ENCODE peak calls at places on chromosomes 3 and 15, in four cellular contexts. One of them, this sample, is unnamed.
A peak's percentile ranks its signal among the peaks of the same experiment; 100 is the strongest.

GRCh38 chr3:86828751-86829150 is 162.2 kb downstream of the VGLL3 start:
- DNase-seq in brain microvascular endothelial cell: no peak
- DNase-seq in tibial artery: no peak
- DNase-seq in CD8-positive, alpha-beta memory T cell: no peak
- DNase-seq in this sample: no peak

GRCh38 chr3:70550723-70551319 is 238.4 kb upstream of the MDFIC2 start:
- DNase-seq in brain microvascular endothelial cell: peak; percentile 73
- DNase-seq in tibial artery: peak; percentile 80
- DNase-seq in CD8-positive, alpha-beta memory T cell: peak; percentile 52
- DNase-seq in this sample: peak; percentile 75

GRCh38 chr15:43514241-43515057 is 3.0 kb upstream of the MAP1A start:
- DNase-seq in brain microvascular endothelial cell: no peak
- DNase-seq in tibial artery: no peak
- DNase-seq in CD8-positive, alpha-beta memory T cell: no peak
- DNase-seq in this sample: peak; percentile 72

GRCh38 chr3:174355505-174355904 is 503.6 kb upstream of the NAALADL2 start:
- DNase-seq in brain microvascular endothelial cell: peak; percentile 11
- DNase-seq in tibial artery: no peak
- DNase-seq in CD8-positive, alpha-beta memory T cell: no peak
- DNase-seq in this sample: no peak

GRCh38 chr3:172658344-172659245 is 52.3 kb downstream of the NCEH1 start:
- DNase-seq in brain microvascular endothelial cell: peak; percentile 100
- DNase-seq in tibial artery: no peak
- DNase-seq in CD8-positive, alpha-beta memory T cell: no peak
- DNase-seq in this sample: no peak

GRCh38 chr15:68360716-68361115 is 71.2 kb downstream of the ITGA11 start:
- DNase-seq in brain microvascular endothelial cell: no peak
- DNase-seq in tibial artery: no peak
- DNase-seq in CD8-positive, alpha-beta memory T cell: no peak
- DNase-seq in this sample: no peak

GRCh38 chr3:16512435-16513140 is 911 bp downstream of the RFTN1 start:
- DNase-seq in brain microvascular endothelial cell: no peak
- DNase-seq in tibial artery: peak; percentile 77
- DNase-seq in CD8-positive, alpha-beta memory T cell: peak; percentile 35
- DNase-seq in this sample: peak; percentile 66

GRCh38 chr3:110327870-110328269 is 743.7 kb upstream of the NECTIN3 start:
- DNase-seq in brain microvascular endothelial cell: no peak
- DNase-seq in tibial artery: no peak
- DNase-seq in CD8-positive, alpha-beta memory T cell: no peak
- DNase-seq in this sample: no peak

GRCh38 chr3:17585561-17586325 is 156.7 kb downstream of the TBC1D5 start:
- DNase-seq in brain microvascular endothelial cell: no peak
- DNase-seq in tibial artery: no peak
- DNase-seq in CD8-positive, alpha-beta memory T cell: no peak
- DNase-seq in this sample: no peak

GRCh38 chr3:150577854-150578253 is 25.3 kb upstream of the SELENOT start:
- DNase-seq in brain microvascular endothelial cell: no peak
- DNase-seq in tibial artery: no peak
- DNase-seq in CD8-positive, alpha-beta memory T cell: no peak
- DNase-seq in this sample: no peak

GRCh38 chr3:15982667-15983145 is 184.9 kb upstream of the ANKRD28 start:
- DNase-seq in brain microvascular endothelial cell: peak; percentile 90
- DNase-seq in tibial artery: peak; percentile 67
- DNase-seq in CD8-positive, alpha-beta memory T cell: no peak
- DNase-seq in this sample: no peak

GRCh38 chr15:37891754-37892368 is 42.6 kb upstream of the TMCO5A start:
- DNase-seq in brain microvascular endothelial cell: peak; percentile 35
- DNase-seq in tibial artery: no peak
- DNase-seq in CD8-positive, alpha-beta memory T cell: no peak
- DNase-seq in this sample: no peak

GRCh38 chr3:62587169-62587568 is 213.8 kb upstream of the FEZF2 start:
- DNase-seq in brain microvascular endothelial cell: peak; percentile 83
- DNase-seq in tibial artery: no peak
- DNase-seq in CD8-positive, alpha-beta memory T cell: no peak
- DNase-seq in this sample: no peak

GRCh38 chr3:132788299-132788698 is 66.1 kb upstream of the NPHP3 start:
- DNase-seq in brain microvascular endothelial cell: peak; percentile 66
- DNase-seq in tibial artery: no peak
- DNase-seq in CD8-positive, alpha-beta memory T cell: no peak
- DNase-seq in this sample: no peak

GRCh38 chr3:177968891-177969290 is 567.3 kb upstream of the KCNMB2 start:
- DNase-seq in brain microvascular endothelial cell: no peak
- DNase-seq in tibial artery: no peak
- DNase-seq in CD8-positive, alpha-beta memory T cell: no peak
- DNase-seq in this sample: no peak

GRCh38 chr3:152298393-152299242 is 29.9 kb downstream of the MBNL1 start:
- DNase-seq in brain microvascular endothelial cell: peak; percentile 98
- DNase-seq in tibial artery: no peak
- DNase-seq in CD8-positive, alpha-beta memory T cell: peak; percentile 26
- DNase-seq in this sample: no peak

GRCh38 chr15:23646165-23647000 is 1.3 kb downstream of the MAGEL2 start:
- DNase-seq in brain microvascular endothelial cell: no peak
- DNase-seq in tibial artery: no peak
- DNase-seq in CD8-positive, alpha-beta memory T cell: no peak
- DNase-seq in this sample: no peak

GRCh38 chr3:38455639-38456430 is 2.1 kb downstream of the ACVR2B start:
- DNase-seq in brain microvascular endothelial cell: no peak
- DNase-seq in tibial artery: peak; percentile 76
- DNase-seq in CD8-positive, alpha-beta memory T cell: no peak
- DNase-seq in this sample: no peak

GRCh38 chr3:47370887-47371697 is 9.7 kb upstream of the PTPN23 start:
- DNase-seq in brain microvascular endothelial cell: no peak
- DNase-seq in tibial artery: peak; percentile 21
- DNase-seq in CD8-positive, alpha-beta memory T cell: peak; percentile 15
- DNase-seq in this sample: no peak

GRCh38 chr3:189322339-189322738 is 150.6 kb downstream of the TPRG1 start:
- DNase-seq in brain microvascular endothelial cell: no peak
- DNase-seq in tibial artery: no peak
- DNase-seq in CD8-positive, alpha-beta memory T cell: no peak
- DNase-seq in this sample: no peak

GRCh38 chr15:70762469-70763119 is 764 bp downstream of the UACA start:
- DNase-seq in brain microvascular endothelial cell: peak; percentile 61
- DNase-seq in tibial artery: peak; percentile 82
- DNase-seq in CD8-positive, alpha-beta memory T cell: no peak
- DNase-seq in this sample: no peak

GRCh38 chr3:73385538-73385937 is 239.2 kb downstream of the PDZRN3 start:
- DNase-seq in brain microvascular endothelial cell: no peak
- DNase-seq in tibial artery: no peak
- DNase-seq in CD8-positive, alpha-beta memory T cell: no peak
- DNase-seq in this sample: no peak

GRCh38 chr3:149539491-149539890 is 65.0 kb downstream of the TM4SF4 start:
- DNase-seq in brain microvascular endothelial cell: no peak
- DNase-seq in tibial artery: no peak
- DNase-seq in CD8-positive, alpha-beta memory T cell: no peak
- DNase-seq in this sample: no peak

GRCh38 chr15:86165263-86166204 is 85.9 kb downstream of the AGBL1 start:
- DNase-seq in brain microvascular endothelial cell: no peak
- DNase-seq in tibial artery: no peak
- DNase-seq in CD8-positive, alpha-beta memory T cell: no peak
- DNase-seq in this sample: no peak

GRCh38 chr15:89781891-89782618 is 5.9 kb downstream of the MESP2 start:
- DNase-seq in brain microvascular endothelial cell: peak; percentile 49
- DNase-seq in tibial artery: no peak
- DNase-seq in CD8-positive, alpha-beta memory T cell: no peak
- DNase-seq in this sample: no peak

GRCh38 chr15:77568960-77569646 is 63.6 kb downstream of the LINGO1 start:
- DNase-seq in brain microvascular endothelial cell: peak; percentile 32
- DNase-seq in tibial artery: no peak
- DNase-seq in CD8-positive, alpha-beta memory T cell: no peak
- DNase-seq in this sample: peak; percentile 65

GRCh38 chr3:150800722-150801121 is 37.8 kb upstream of the SIAH2 start:
- DNase-seq in brain microvascular endothelial cell: no peak
- DNase-seq in tibial artery: no peak
- DNase-seq in CD8-positive, alpha-beta memory T cell: no peak
- DNase-seq in this sample: no peak

GRCh38 chr3:52015431-52016256 is 19.9 kb upstream of the RPL29 start:
- DNase-seq in brain microvascular endothelial cell: no peak
- DNase-seq in tibial artery: no peak
- DNase-seq in CD8-positive, alpha-beta memory T cell: no peak
- DNase-seq in this sample: no peak

GRCh38 chr3:48518755-48519154 is 14.8 kb upstream of the SHISA5 start:
- DNase-seq in brain microvascular endothelial cell: no peak
- DNase-seq in tibial artery: no peak
- DNase-seq in CD8-positive, alpha-beta memory T cell: no peak
- DNase-seq in this sample: no peak

GRCh38 chr15:81191701-81192100 is 5.0 kb upstream of the IL16 start:
- DNase-seq in brain microvascular endothelial cell: no peak
- DNase-seq in tibial artery: no peak
- DNase-seq in CD8-positive, alpha-beta memory T cell: no peak
- DNase-seq in this sample: no peak

GRCh38 chr3:138479355-138479964 is 45.0 kb downstream of the ESYT3 start:
- DNase-seq in brain microvascular endothelial cell: peak; percentile 40
- DNase-seq in tibial artery: no peak
- DNase-seq in CD8-positive, alpha-beta memory T cell: no peak
- DNase-seq in this sample: no peak

GRCh38 chr3:43632269-43632733 is 10.5 kb upstream of the ANO10 start:
- DNase-seq in brain microvascular endothelial cell: peak; percentile 60
- DNase-seq in tibial artery: no peak
- DNase-seq in CD8-positive, alpha-beta memory T cell: no peak
- DNase-seq in this sample: no peak

GRCh38 chr3:23612296-23612891 is 193.4 kb upstream of the UBE2E1 start:
- DNase-seq in brain microvascular endothelial cell: peak; percentile 40
- DNase-seq in tibial artery: no peak
- DNase-seq in CD8-positive, alpha-beta memory T cell: no peak
- DNase-seq in this sample: no peak

GRCh38 chr15:92886229-92886628 is 13.9 kb upstream of the CHD2 start:
- DNase-seq in brain microvascular endothelial cell: no peak
- DNase-seq in tibial artery: no peak
- DNase-seq in CD8-positive, alpha-beta memory T cell: no peak
- DNase-seq in this sample: no peak

GRCh38 chr15:92884813-92885461 is 15.2 kb upstream of the CHD2 start:
- DNase-seq in brain microvascular endothelial cell: no peak
- DNase-seq in tibial artery: no peak
- DNase-seq in CD8-positive, alpha-beta memory T cell: no peak
- DNase-seq in this sample: no peak

GRCh38 chr15:92883643-92884458 is 16.3 kb upstream of the CHD2 start:
- DNase-seq in brain microvascular endothelial cell: no peak
- DNase-seq in tibial artery: no peak
- DNase-seq in CD8-positive, alpha-beta memory T cell: no peak
- DNase-seq in this sample: no peak

GRCh38 chr15:92882697-92883642 is 17.2 kb upstream of the CHD2 start:
- DNase-seq in brain microvascular endothelial cell: no peak
- DNase-seq in tibial artery: peak; percentile 68
- DNase-seq in CD8-positive, alpha-beta memory T cell: peak; percentile 4
- DNase-seq in this sample: no peak

GRCh38 chr15:92884459-92884812 is 15.7 kb upstream of the CHD2 start:
- DNase-seq in brain microvascular endothelial cell: no peak
- DNase-seq in tibial artery: no peak
- DNase-seq in CD8-positive, alpha-beta memory T cell: no peak
- DNase-seq in this sample: no peak
- H3K27ac ChIP-seq in brain microvascular endothelial cell: peak overlapping the region; percentile 93
- H3K27ac ChIP-seq in tibial artery: peak overlapping the region; percentile 100
- H3K27ac ChIP-seq in CD8-positive, alpha-beta memory T cell: peak overlapping the region; percentile 96
- H3K27ac ChIP-seq in this sample: peak overlapping the region; percentile 99

DNA sequence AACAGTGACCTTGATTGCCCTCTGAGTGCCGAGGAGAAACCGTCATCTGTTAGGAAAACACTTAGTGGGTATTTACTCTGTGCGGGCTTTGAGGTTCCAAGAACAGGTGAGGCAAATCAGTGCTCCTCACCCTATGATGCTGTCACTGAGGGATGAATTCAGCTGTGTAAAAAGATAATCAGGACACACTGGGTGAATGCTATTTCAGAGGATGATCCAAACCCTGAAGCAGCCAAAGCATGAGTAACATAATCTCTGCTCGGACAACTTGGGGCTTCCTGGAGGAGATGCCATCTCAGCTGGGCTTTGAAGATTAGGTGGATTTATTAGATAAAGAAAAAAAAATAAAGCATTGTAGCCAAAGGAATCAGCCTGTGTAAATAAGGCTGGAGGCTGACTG is 10.5 kb upstream of the GADL1 start:
- DNase-seq in brain microvascular endothelial cell: peak; percentile 64
- DNase-seq in tibial artery: no peak
- DNase-seq in CD8-positive, alpha-beta memory T cell: no peak
- DNase-seq in this sample: no peak
- H3K27ac ChIP-seq in brain microvascular endothelial cell: no peak overlapping the region
- H3K27ac ChIP-seq in tibial artery: no peak overlapping the region
- H3K27ac ChIP-seq in CD8-positive, alpha-beta memory T cell: no peak overlapping the region
- H3K27ac ChIP-seq in this sample: no peak overlapping the region

GRCh38 chr3:55655544-55655943 is 168.4 kb upstream of the WNT5A start:
- DNase-seq in brain microvascular endothelial cell: no peak
- DNase-seq in tibial artery: no peak
- DNase-seq in CD8-positive, alpha-beta memory T cell: no peak
- DNase-seq in this sample: no peak
- H3K27ac ChIP-seq in brain microvascular endothelial cell: no peak overlapping the region
- H3K27ac ChIP-seq in tibial artery: no peak overlapping the region
- H3K27ac ChIP-seq in CD8-positive, alpha-beta memory T cell: no peak overlapping the region
- H3K27ac ChIP-seq in this sample: no peak overlapping the region

GRCh38 chr3:146181181-146181580 is 20.2 kb upstream of the PLOD2 start:
- DNase-seq in brain microvascular endothelial cell: no peak
- DNase-seq in tibial artery: no peak
- DNase-seq in CD8-positive, alpha-beta memory T cell: no peak
- DNase-seq in this sample: no peak
- H3K27ac ChIP-seq in brain microvascular endothelial cell: no peak overlapping the region
- H3K27ac ChIP-seq in tibial artery: no peak overlapping the region
- H3K27ac ChIP-seq in CD8-positive, alpha-beta memory T cell: no peak overlapping the region
- H3K27ac ChIP-seq in this sample: no peak overlapping the region